ENCODE peak calls at places on chromosomes 4 and X, in four cellular contexts. L, F, D and Q are unnamed samples.

GRCh38 chr4:184993243-184993642 is 25.0 kb upstream of the HELT start:
- DNase-seq in F (no peak), D (no peak), L (no peak), Q (no peak)

GRCh38 chr4:32161382-32161781 is 1441.2 kb downstream of the PCDH7 start:
- DNase-seq in F (no peak), L (no peak), D (no peak), Q (no peak)

GRCh38 chr4:139297001-139297410 is 4.3 kb upstream of the NAA15 start:
- DNase-seq in L (no peak), F (no peak), D (no peak), Q (no peak)

GRCh38 chr4:88341227-88342192 is 37.1 kb upstream of the HERC6 start:
- DNase-seq in F (no peak), D (no peak), L (peak; percentile 81), Q (no peak)

GRCh38 chr4:32569844-32570243 is 1849.7 kb downstream of the PCDH7 start:
- DNase-seq in L (no peak), F (no peak), D (no peak), Q (no peak)

GRCh38 chrX:131854586-131854985 is 168.5 kb upstream of the STK26 start:
- DNase-seq in D (no peak), F (no peak), L (no peak), Q (no peak)

GRCh38 chr4:81773557-81773956 is 301.9 kb upstream of the RASGEF1B start:
- DNase-seq in D (no peak), F (no peak), L (no peak), Q (no peak)

GRCh38 chr4:169202143-169202699 is 68.5 kb downstream of the SH3RF1 start:
- DNase-seq in L (no peak), D (no peak), F (no peak), Q (no peak)

GRCh38 chr4:79653871-79654270 is 245.8 kb upstream of the GK2 start:
- DNase-seq in F (no peak), D (no peak), L (no peak), Q (no peak)

GRCh38 chr4:33268776-33269175 is 2548.6 kb downstream of the PCDH7 start:
- DNase-seq in F (no peak), D (no peak), L (no peak), Q (no peak)

GRCh38 chr4:144645621-144646522 is at the start of gene HHIP:
- DNase-seq in D (peak; percentile 27), L (no peak), F (peak; percentile 48), Q (peak; percentile 85)

GRCh38 chr4:178414042-178414441 is 971.8 kb upstream of the AGA start:
- DNase-seq in L (no peak), F (no peak), D (no peak), Q (no peak)

GRCh38 chr4:122836941-122837340 is 10.3 kb downstream of the FGF2 start:
- DNase-seq in D (no peak), F (no peak), L (no peak), Q (no peak)

GRCh38 chrX:148376342-148376741 is 124.1 kb upstream of the AFF2 start:
- DNase-seq in L (no peak), F (no peak), D (no peak), Q (no peak)

GRCh38 chr4:123232439-123232838 is 164.2 kb upstream of the SPRY1 start:
- DNase-seq in L (peak; percentile 23), D (no peak), F (no peak), Q (no peak)

GRCh38 chr4:19983072-19983471 is 268.6 kb upstream of the SLIT2 start:
- DNase-seq in F (no peak), L (peak; percentile 98), D (no peak), Q (no peak)

GRCh38 chrX:150258463-150259430 is 104.4 kb upstream of the MAMLD1 start:
- DNase-seq in D (no peak), F (no peak), L (no peak), Q (peak; percentile 66)

GRCh38 chr4:97453186-97453585 is 690.1 kb downstream of the STPG2 start:
- DNase-seq in F (no peak), L (no peak), D (no peak), Q (no peak)

GRCh38 chr4:139764192-139764591 is 98.6 kb downstream of the MGST2 start:
- DNase-seq in L (no peak), D (peak; percentile 47), F (no peak), Q (peak; percentile 36)

GRCh38 chrX:57156397-57157049 is 19.3 kb upstream of the SPIN2A start:
- DNase-seq in D (no peak), F (no peak), L (no peak), Q (no peak)

GRCh38 chr4:138405439-138405838 is 163.3 kb upstream of the SLC7A11 start:
- DNase-seq in L (no peak), D (no peak), F (no peak), Q (no peak)

GRCh38 chr4:11355224-11355623 is 73.5 kb downstream of the HS3ST1 start:
- DNase-seq in D (no peak), F (no peak), L (no peak), Q (no peak)

GRCh38 chr4:152690706-152691651 is 11.2 kb upstream of the TMEM154 start:
- DNase-seq in F (no peak), L (no peak), D (no peak), Q (no peak)

GRCh38 chr4:40357738-40358137 is 22.6 kb downstream of the CHRNA9 start:
- DNase-seq in L (no peak), D (no peak), F (no peak), Q (no peak)

GRCh38 chr4:157128395-157128794 is 52.4 kb downstream of the GLRB start:
- DNase-seq in L (no peak), F (peak; percentile 12), D (no peak), Q (no peak)
- TF ChIP-seq CTCF in L (peak; percentile 27), F (peak; percentile 14), D (peak; percentile 52), Q (peak; percentile 79)

GRCh38 chr4:2043396-2044118 is 15.6 kb upstream of the NAT8L start:
- DNase-seq in L (no peak), D (no peak), F (no peak), Q (no peak)
- TF ChIP-seq CTCF in L (no peak), D (no peak), F (no peak), Q (no peak)

GRCh38 chr4:60450054-60450453 is 750.1 kb upstream of the ADGRL3 start:
- DNase-seq in F (no peak), D (no peak), L (no peak), Q (no peak)
- TF ChIP-seq CTCF in F (no peak), D (no peak), L (no peak), Q (no peak)

GRCh38 chr4:53014368-53014767 is 152.3 kb downstream of the RASL11B start:
- DNase-seq in F (no peak), L (no peak), D (no peak), Q (no peak)

GRCh38 chr4:53014881-53015280 is 152.8 kb downstream of the RASL11B start:
- DNase-seq in L (no peak), F (no peak), D (no peak), Q (no peak)

GRCh38 chr4:53016099-53016498 is 154.0 kb downstream of the RASL11B start:
- DNase-seq in F (no peak), D (no peak), L (no peak), Q (no peak)

GRCh38 chr4:53013873-53014272 is 151.8 kb downstream of the RASL11B start:
- DNase-seq in F (no peak), L (no peak), D (no peak), Q (no peak)

DNA sequence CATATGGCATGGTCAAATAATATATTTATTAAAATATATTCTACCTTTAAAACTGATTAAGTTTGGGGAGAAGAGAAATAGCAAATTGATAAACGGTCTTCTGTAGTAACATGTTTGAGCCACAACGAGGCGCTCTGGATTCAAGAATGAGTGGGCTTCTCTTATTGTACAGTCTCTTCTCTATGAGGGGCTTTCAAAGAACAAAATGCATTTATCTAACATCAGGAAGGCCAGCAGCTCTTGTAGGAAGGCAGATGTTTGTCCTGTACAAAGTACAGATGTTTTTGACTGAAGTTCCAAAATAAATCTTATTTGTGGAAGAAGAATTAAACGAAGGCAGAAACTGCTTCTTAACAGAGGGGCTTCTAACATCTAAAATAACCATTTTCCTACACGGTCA is 153.6 kb downstream of the RASL11B start:
- DNase-seq in L (no peak), F (peak; percentile 34), D (no peak), Q (no peak)
- TF ChIP-seq CTCF in L (peak; percentile 54), F (peak; percentile 62), D (peak; percentile 75), Q (peak; percentile 86)

DNA sequence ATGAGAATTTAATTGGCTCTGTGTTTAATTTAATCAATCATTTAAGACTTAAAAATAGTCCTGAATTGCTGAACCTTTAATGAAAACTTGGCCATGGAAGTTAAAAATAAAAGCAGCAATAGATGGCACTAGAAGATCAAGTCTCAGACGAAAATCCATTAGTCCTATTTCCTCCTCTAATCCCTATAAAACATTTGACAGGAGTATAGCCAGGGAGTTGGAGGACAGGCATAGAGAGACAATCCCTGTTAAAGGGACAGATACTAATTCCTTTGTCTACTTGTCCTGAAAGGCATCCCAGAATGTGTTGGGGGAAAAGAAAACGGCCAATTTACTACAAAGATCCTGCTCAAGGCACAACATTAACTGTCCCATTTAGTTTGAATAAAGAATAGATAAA is 276.3 kb upstream of the TACR3 start:
- DNase-seq in L (no peak), D (no peak), F (no peak), Q (no peak)
- TF ChIP-seq CTCF in L (no peak), D (no peak), F (no peak), Q (no peak)

DNA sequence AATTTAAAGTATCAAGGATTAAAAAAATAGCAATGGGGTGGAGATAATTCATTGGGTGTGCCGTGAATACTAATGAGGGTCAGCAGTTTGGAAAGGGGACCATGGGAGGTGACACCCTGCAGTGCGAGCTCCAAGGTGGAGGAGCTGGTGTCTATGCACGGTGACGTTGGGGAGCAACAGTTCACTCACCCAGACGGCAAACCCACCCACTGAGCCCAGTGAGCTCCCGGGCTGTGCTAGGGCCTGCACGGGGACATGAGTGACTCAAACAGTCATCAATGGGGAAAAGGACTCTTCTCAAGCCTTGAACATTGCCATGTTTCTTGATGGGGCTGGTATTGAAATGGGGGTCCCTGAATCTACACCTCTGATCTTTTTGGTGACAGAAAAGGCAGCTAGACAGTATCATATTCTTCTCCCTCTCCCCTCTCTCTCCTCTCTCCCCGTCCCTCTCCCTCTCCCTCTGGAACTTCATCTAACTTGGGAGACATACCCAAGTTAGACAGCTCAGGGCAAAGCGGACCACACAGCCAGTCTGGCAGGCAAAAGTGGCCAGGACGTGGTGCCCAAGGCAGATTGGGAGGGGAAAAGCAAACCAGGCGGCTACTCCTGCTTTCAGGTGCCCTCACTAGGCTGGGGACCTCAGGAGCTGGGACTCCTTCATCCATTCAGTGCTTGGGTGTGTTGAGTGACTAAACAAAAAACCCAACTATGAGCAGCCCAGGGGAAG is 26.3 kb upstream of the PPP2R2C start:
- DNase-seq in F (no peak), D (no peak), L (no peak), Q (no peak)
- TF ChIP-seq CTCF in F (no peak), D (no peak), L (no peak), Q (no peak)

GRCh38 chrX:42678133-42678532 is 99.8 kb downstream of the PPP1R2C start:
- DNase-seq in D (no peak), L (no peak), F (no peak), Q (no peak)

GRCh38 chrX:42684062-42684461 is 93.9 kb downstream of the PPP1R2C start:
- DNase-seq in D (no peak), L (no peak), F (no peak), Q (no peak)

GRCh38 chrX:42686296-42686695 is 91.7 kb downstream of the PPP1R2C start:
- DNase-seq in L (no peak), D (no peak), F (no peak), Q (no peak)

DNA sequence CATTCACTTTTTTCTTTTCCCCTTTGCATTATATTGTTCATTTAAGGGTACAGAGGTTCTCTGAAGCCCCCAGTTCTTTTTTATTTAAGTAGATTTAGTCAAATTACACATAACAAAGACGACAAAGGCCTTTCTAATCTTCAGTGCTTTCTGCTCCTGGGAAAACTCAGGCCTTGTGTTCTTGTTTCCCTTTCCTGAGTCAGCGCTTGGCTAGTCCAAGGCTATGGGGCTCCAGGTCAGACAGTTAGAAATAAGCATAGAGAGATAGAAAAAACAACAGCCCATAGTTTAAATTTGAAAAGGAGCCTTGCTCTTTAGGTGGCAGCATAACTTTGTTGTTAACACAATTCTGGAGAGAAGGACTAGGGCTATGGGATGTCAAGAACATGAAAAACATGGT is 97.3 kb downstream of the PPP1R2C start:
- DNase-seq in L (no peak), D (no peak), F (peak; percentile 5), Q (no peak)
- TF ChIP-seq CTCF in L (no peak), D (no peak), F (no peak), Q (no peak)